ENCODE peak calls at places on chromosome 2, in six cellular contexts. Q is iris pigment epithelial cell, E is T-helper 9 cell, W is NCI-H510A treated with DMSO at 0.1 percent for 48 hours, S is COR-L47, R is GM12864. I is an unnamed sample.

GRCh38 chr2:200814276-200814815 is 2.6 kb downstream of the BZW1 start:
- DNase-seq in R (peak), E (no peak), S (no peak), Q (peak), W (no peak), I (no peak)

GRCh38 chr2:180156651-180157050 is 149.6 kb upstream of the CWC22 start:
- DNase-seq in R (no peak), W (no peak), E (no peak), S (no peak), Q (no peak), I (no peak)

GRCh38 chr2:40658917-40659316 is 207.0 kb upstream of the SLC8A1 start:
- DNase-seq in Q (peak), W (no peak), S (no peak), R (no peak), E (no peak), I (no peak)

GRCh38 chr2:172985139-172985874 is 90.3 kb upstream of the MAP3K20 start:
- DNase-seq in Q (peak), E (no peak), R (no peak), W (no peak), S (no peak), I (no peak)

GRCh38 chr2:239288951-239289481 is 111.8 kb downstream of the HDAC4 start:
- DNase-seq in R (peak), Q (no peak), W (no peak), E (no peak), S (no peak), I (no peak)

GRCh38 chr2:195307751-195308150 is 349.3 kb upstream of the SLC39A10 start:
- DNase-seq in R (no peak), Q (no peak), E (no peak), W (no peak), S (no peak), I (no peak)

GRCh38 chr2:201270293-201271001 is 10.1 kb downstream of the CASP8 start:
- DNase-seq in S (no peak), Q (no peak), R (no peak), E (no peak), W (no peak), I (no peak)

GRCh38 chr2:44936715-44937687 is 4.5 kb upstream of the SIX3 start:
- DNase-seq in R (no peak), Q (no peak), S (no peak), E (no peak), W (no peak), I (no peak)

GRCh38 chr2:1088192-1088860 is 137.7 kb downstream of the SNTG2 start:
- DNase-seq in S (no peak), E (no peak), W (peak), R (no peak), Q (no peak), I (no peak)

GRCh38 chr2:142038826-142039225 is 92.0 kb downstream of the LRP1B start:
- DNase-seq in S (no peak), Q (no peak), R (no peak), W (no peak), E (no peak), I (no peak)

GRCh38 chr2:73134471-73134870 is 21.7 kb upstream of the RAB11FIP5 start:
- DNase-seq in S (no peak), R (no peak), E (no peak), Q (no peak), W (no peak), I (no peak)

GRCh38 chr2:101277111-101277510 is 24.4 kb downstream of the CNOT11 start:
- DNase-seq in S (no peak), E (no peak), R (no peak), Q (peak), W (no peak), I (no peak)

GRCh38 chr2:98374958-98375570 is 28.8 kb downstream of the CNGA3 start:
- DNase-seq in E (no peak), W (no peak), S (no peak), Q (no peak), R (no peak), I (no peak)

GRCh38 chr2:221346411-221346810 is 225.7 kb downstream of the EPHA4 start:
- DNase-seq in E (no peak), W (no peak), S (no peak), Q (no peak), R (no peak), I (no peak)

GRCh38 chr2:29314816-29315571 is 199.8 kb downstream of the CLIP4 start:
- DNase-seq in R (peak), E (peak), W (no peak), S (peak), Q (peak), I (peak)

GRCh38 chr2:42286268-42286946 is 74.6 kb downstream of the COX7A2L start:
- DNase-seq in R (no peak), S (no peak), Q (peak), W (no peak), E (no peak), I (no peak)

GRCh38 chr2:1731512-1731962 is 12.8 kb downstream of the PXDN start:
- DNase-seq in W (no peak), R (no peak), Q (peak), S (no peak), E (no peak), I (no peak)

GRCh38 chr2:4903676-4904348 is 788.4 kb upstream of the SOX11 start:
- DNase-seq in R (no peak), Q (no peak), E (no peak), S (no peak), W (peak), I (no peak)

GRCh38 chr2:120269816-120270215 is 17.2 kb downstream of the RALB start:
- DNase-seq in Q (no peak), E (no peak), W (no peak), S (no peak), R (no peak), I (no peak)

GRCh38 chr2:217742837-217743236 is 260.0 kb downstream of the TNS1 start:
- DNase-seq in S (no peak), Q (no peak), E (no peak), R (no peak), W (no peak), I (peak)

GRCh38 chr2:165825041-165825440 is 31.0 kb upstream of the GALNT3 start:
- DNase-seq in R (no peak), S (peak), Q (peak), W (peak), E (no peak), I (no peak)

GRCh38 chr2:46942143-46942526 is 26.5 kb upstream of the MCFD2 start:
- DNase-seq in R (no peak), W (peak), E (peak), S (no peak), Q (peak), I (no peak)

GRCh38 chr2:131413148-131413747 is 49.3 kb upstream of the RAB6D start:
- DNase-seq in Q (peak), E (no peak), W (peak), R (peak), S (peak), I (no peak)

GRCh38 chr2:3522851-3523481 is 3.6 kb upstream of the ADI1 start:
- DNase-seq in S (no peak), W (no peak), Q (no peak), R (no peak), E (no peak), I (no peak)

GRCh38 chr2:211387734-211388133 is 831.3 kb downstream of the CPS1 start:
- DNase-seq in S (no peak), R (no peak), Q (no peak), W (no peak), E (no peak), I (no peak)

GRCh38 chr2:42957109-42958035 is 165.0 kb upstream of the HAAO start:
- DNase-seq in E (no peak), Q (peak), R (no peak), W (no peak), S (no peak), I (no peak)

GRCh38 chr2:216970369-216970915 is 110.6 kb upstream of the TNP1 start:
- DNase-seq in Q (no peak), S (no peak), E (no peak), W (no peak), R (no peak), I (no peak)

GRCh38 chr2:199329466-199329865 is 128.3 kb downstream of the SATB2 start:
- DNase-seq in E (no peak), R (no peak), Q (peak), S (no peak), W (no peak), I (no peak)